ENCODE peak calls at places on chromosomes 3 and 15, in five cellular contexts. One of them, this sample, is unnamed.

GRCh38 chr15:72193781-72194396 is 3.7 kb downstream of the GRAMD2A start:
- DNase-seq in dermis microvascular lymphatic vessel endothelial cell: no peak
- DNase-seq in HepG2: no peak
- DNase-seq in A549: no peak
- DNase-seq in NCI-H1694: no peak
- DNase-seq in this sample: no peak

GRCh38 chr3:131699001-131699400 is 196.2 kb upstream of the MRPL3 start:
- DNase-seq in dermis microvascular lymphatic vessel endothelial cell: no peak
- DNase-seq in HepG2: no peak
- DNase-seq in A549: no peak
- DNase-seq in NCI-H1694: no peak
- DNase-seq in this sample: no peak

GRCh38 chr3:195879416-195880036 is 28.8 kb downstream of the TNK2 start:
- DNase-seq in dermis microvascular lymphatic vessel endothelial cell: no peak
- DNase-seq in HepG2: no peak
- DNase-seq in A549: no peak
- DNase-seq in NCI-H1694: no peak
- DNase-seq in this sample: no peak

GRCh38 chr3:156608601-156609000 is 53.7 kb upstream of the SSR3 start:
- DNase-seq in dermis microvascular lymphatic vessel endothelial cell: no peak
- DNase-seq in HepG2: no peak
- DNase-seq in A549: no peak
- DNase-seq in NCI-H1694: no peak
- DNase-seq in this sample: no peak

GRCh38 chr3:138234401-138235179 is 47.5 kb downstream of the ARMC8 start:
- DNase-seq in dermis microvascular lymphatic vessel endothelial cell: no peak
- DNase-seq in HepG2: no peak
- DNase-seq in A549: no peak
- DNase-seq in NCI-H1694: no peak
- DNase-seq in this sample: no peak

GRCh38 chr15:58015565-58015964 is 49.9 kb downstream of the ALDH1A2 start:
- DNase-seq in dermis microvascular lymphatic vessel endothelial cell: no peak
- DNase-seq in HepG2: no peak
- DNase-seq in A549: no peak
- DNase-seq in NCI-H1694: no peak
- DNase-seq in this sample: no peak

GRCh38 chr3:45760878-45761711 is 35.2 kb downstream of the SLC6A20 start:
- DNase-seq in dermis microvascular lymphatic vessel endothelial cell: peak
- DNase-seq in HepG2: peak
- DNase-seq in A549: peak
- DNase-seq in NCI-H1694: no peak
- DNase-seq in this sample: no peak

GRCh38 chr3:69941439-69942176 is 57.9 kb upstream of the SAMMSON start:
- DNase-seq in dermis microvascular lymphatic vessel endothelial cell: no peak
- DNase-seq in HepG2: no peak
- DNase-seq in A549: no peak
- DNase-seq in NCI-H1694: no peak
- DNase-seq in this sample: no peak

GRCh38 chr15:56758770-56759449 is 25.6 kb upstream of the ZNF280D start:
- DNase-seq in dermis microvascular lymphatic vessel endothelial cell: no peak
- DNase-seq in HepG2: no peak
- DNase-seq in A549: no peak
- DNase-seq in NCI-H1694: no peak
- DNase-seq in this sample: no peak

GRCh38 chr3:65030847-65031463 is 343.2 kb upstream of the ADAMTS9 start:
- DNase-seq in dermis microvascular lymphatic vessel endothelial cell: no peak
- DNase-seq in HepG2: no peak
- DNase-seq in A549: peak
- DNase-seq in NCI-H1694: no peak
- DNase-seq in this sample: no peak

This sample was measured in activated naive CD8-positive, alpha-beta T cell treated with anti-CD3 and anti-CD28 coated beads, Interleukin-2, amount 50 U/mL, for 16 hours.